ENCODE peak calls at places on chromosomes 1 and 21, in seven cellular contexts. V is mesenchymal stem cell, F is H9, C is IMR-90, K is neuronal stem cell, U is H1, T is trophoblast cell. D is an unnamed sample. For H3K79me1 and H3K4me1, the result is how much of the 10 kb centered on the place peaks cover.

GRCh38 chr1:48302652-48303051 is 80.1 kb downstream of the SLC5A9 start:
- DNase-seq in C (no peak), V (no peak), T (no peak), F (no peak), U (no peak), K (no peak), D (no peak)

GRCh38 chr1:193614817-193615216 is 428.4 kb upstream of the B3GALT2 start:
- DNase-seq in K (no peak), C (peak), T (peak), U (no peak), F (no peak), V (peak), D (peak)

GRCh38 chr1:47568763-47569162 is 130.9 kb downstream of the FOXD2 start:
- DNase-seq in U (no peak), V (no peak), T (no peak), F (no peak), K (no peak), C (no peak), D (no peak)

GRCh38 chr1:26278303-26278702 is 1.6 kb upstream of the SH3BGRL3 start:
- DNase-seq in C (peak), K (no peak), T (no peak), F (no peak), U (no peak), V (peak), D (no peak)

GRCh38 chr21:41251961-41252642 is 64.5 kb upstream of the FAM3B start:
- DNase-seq in U (no peak), C (peak), V (no peak), F (no peak), T (peak), K (no peak), D (no peak)

GRCh38 chr1:7717769-7718368 is 53.2 kb upstream of the VAMP3 start:
- DNase-seq in V (no peak), C (no peak), F (no peak), U (no peak), K (no peak), T (no peak), D (peak)

GRCh38 chr1:29538586-29538985 is 302.3 kb downstream of the PTPRU start:
- DNase-seq in V (no peak), T (no peak), C (no peak), K (no peak), U (no peak), F (no peak), D (no peak)

GRCh38 chr1:153945131-153945794 is 1.3 kb downstream of the DENND4B start:
- DNase-seq in F (no peak), C (peak), K (no peak), V (peak), T (peak), U (no peak), D (no peak)

GRCh38 chr1:109657395-109657794 is 1.5 kb downstream of the GSTM4 start:
- DNase-seq in K (no peak), T (no peak), C (no peak), V (no peak), U (no peak), F (no peak), D (no peak)

GRCh38 chr1:241924080-241924808 is 33.3 kb upstream of the BECN2 start:
- DNase-seq in V (no peak), K (no peak), U (no peak), C (no peak), F (no peak), T (no peak), D (no peak)

GRCh38 chr1:54857066-54857660 is 29.8 kb downstream of the DHCR24 start:
- DNase-seq in F (no peak), T (peak), U (no peak), C (no peak), V (peak), K (no peak), D (no peak)

GRCh38 chr1:237684236-237684635 is 206.5 kb downstream of the ZP4 start:
- DNase-seq in V (peak), C (peak), T (peak), K (no peak), F (no peak), U (no peak), D (no peak)

GRCh38 chr1:184287001-184287400 is 99.8 kb upstream of the C1orf21 start:
- DNase-seq in F (no peak), K (no peak), V (no peak), T (peak), U (no peak), C (peak), D (no peak)

GRCh38 chr1:66251521-66251920 is 282.4 kb upstream of the SGIP1 start:
- DNase-seq in V (peak), C (no peak), T (no peak), F (peak), K (no peak), U (no peak), D (peak)

GRCh38 chr1:13970631-13971247 is 270.8 kb downstream of the PRDM2 start:
- DNase-seq in T (no peak), F (no peak), V (no peak), K (no peak), C (no peak), U (no peak), D (no peak)

GRCh38 chr1:34060331-34060730 is 104.7 kb downstream of the CSMD2 start:
- DNase-seq in T (no peak), V (no peak), F (no peak), K (no peak), C (no peak), U (no peak), D (no peak)

GRCh38 chr1:175364424-175365076 is 172.0 kb upstream of the KIAA0040 start:
- DNase-seq in F (no peak), C (no peak), K (no peak), V (no peak), U (no peak), T (no peak), D (no peak)

GRCh38 chr1:233673146-233673946 is 59.4 kb downstream of the KCNK1 start:
- DNase-seq in C (no peak), V (no peak), F (no peak), U (no peak), T (peak), K (no peak), D (no peak)

GRCh38 chr1:235327559-235328270 is at the start of gene ARID4B:
- DNase-seq in K (no peak), C (no peak), F (no peak), V (peak), U (no peak), T (no peak), D (no peak)

GRCh38 chr1:180043785-180044184 is 89.2 kb downstream of the CEP350 start:
- DNase-seq in V (no peak), U (no peak), T (no peak), K (no peak), F (no peak), C (no peak), D (no peak)

GRCh38 chr1:10459185-10459584 is 9.4 kb downstream of the CORT start:
- DNase-seq in C (peak), F (no peak), K (no peak), U (no peak), V (peak), T (peak), D (peak)

DNA sequence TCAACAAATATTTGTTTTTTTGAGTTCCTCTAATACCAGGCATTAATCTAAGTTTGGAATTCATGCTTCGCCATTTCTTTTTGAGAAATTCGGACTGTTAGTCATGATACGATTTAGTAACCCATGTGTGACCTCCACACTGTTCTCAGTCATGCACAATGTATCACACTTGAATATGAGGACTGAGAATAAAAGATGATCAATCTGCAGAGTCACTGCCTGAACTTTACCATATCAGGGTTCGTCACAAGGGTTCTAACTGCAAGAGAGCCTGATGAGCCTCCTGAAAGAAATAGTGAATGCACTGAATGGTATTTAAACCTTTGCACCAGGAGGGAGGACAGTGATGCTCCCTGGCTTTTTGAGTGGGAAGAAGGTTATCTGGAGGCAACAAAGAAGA is 10.9 kb upstream of the FASLG start:
- DNase-seq in V (no peak), T (peak), K (no peak), F (no peak), C (no peak), U (no peak), D (no peak)
- H3K23ac ChIP-seq in V (no peak), T (no peak), K (no peak), F (no peak), C (no peak), U (no peak), D (no peak)

DNA sequence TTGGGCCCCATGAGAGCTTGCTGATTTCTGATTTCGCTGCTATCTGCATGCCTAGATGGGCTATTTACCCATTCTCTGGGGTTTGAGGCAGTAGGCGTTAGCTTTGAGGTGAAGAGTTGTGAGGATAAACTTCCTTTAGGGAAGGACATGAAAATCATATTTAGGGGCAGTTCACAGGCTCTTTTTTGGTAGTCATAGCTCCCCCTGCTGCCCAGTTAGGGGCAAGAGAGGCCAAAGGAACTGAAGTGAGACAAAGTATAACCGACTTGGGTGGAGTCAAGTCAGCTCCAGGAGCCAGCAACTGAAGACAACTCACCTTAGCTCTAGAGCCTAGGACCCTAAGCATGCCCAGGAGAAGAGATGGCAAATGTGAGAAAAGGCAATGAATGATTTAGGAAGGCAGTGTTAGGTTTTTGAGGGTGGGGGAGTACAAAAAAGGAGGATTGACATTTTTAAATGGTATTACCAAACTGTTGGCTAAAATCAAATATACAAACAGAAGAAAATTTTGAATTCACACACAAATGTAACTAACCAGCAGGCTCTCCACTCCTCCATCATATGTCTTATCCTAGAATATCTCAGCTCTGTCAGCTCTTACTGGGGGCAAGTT is 625.2 kb downstream of the LMO4 start:
- DNase-seq in K (peak), C (peak), V (peak), F (peak), U (no peak), T (peak), D (peak)
- H3K79me1 ChIP-seq in K (under half), C (under half), V (under half), F (under half), U (under half), T (under half), D (under half)

GRCh38 chr1:63906053-63906704 is 132.4 kb downstream of the ROR1 start:
- DNase-seq in T (peak), C (no peak), V (no peak), U (no peak), F (no peak), K (no peak), D (no peak)
- H3K4me1 ChIP-seq in T (under half), C (under half), V (under half), U (under half), F (under half), K (under half), D (under half)

GRCh38 chr21:14076143-14076806 is 134.5 kb downstream of the LIPI start:
- DNase-seq in C (no peak), U (no peak), T (no peak), K (no peak), F (no peak), V (no peak), D (no peak)
- H3K23ac ChIP-seq in C (no peak), U (no peak), T (no peak), K (no peak), F (no peak), V (no peak), D (no peak)

DNA sequence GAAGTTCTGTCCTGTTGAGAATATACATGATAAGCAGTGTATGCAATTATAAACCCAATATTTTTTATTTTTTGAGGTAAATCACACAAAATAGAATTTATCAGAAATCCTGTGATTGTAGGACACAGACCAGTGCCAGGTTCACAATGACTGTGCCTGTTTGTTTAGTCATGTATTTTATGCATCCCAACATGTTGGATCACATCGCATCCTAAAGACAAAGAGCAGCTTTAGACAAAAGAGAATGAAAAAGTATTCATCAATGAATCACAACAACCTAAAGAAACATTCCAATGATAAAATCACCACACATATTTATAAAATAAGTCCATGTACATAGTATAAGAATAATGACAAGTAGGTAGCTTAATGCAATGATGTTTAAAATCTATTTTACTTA is 53.2 kb upstream of the LRRC8D start:
- DNase-seq in V (no peak), T (no peak), U (no peak), K (no peak), F (no peak), C (no peak), D (no peak)
- H3K79me1 ChIP-seq in V (under half), T (under half), U (under half), K (under half), F (under half), C (under half), D (under half)

D was measured in mesendoderm.